ENCODE peak calls at places on chromosomes 13 and 19, in six cellular contexts. I, S, B, E, C and Q are unnamed samples.

GRCh38 chr13:89163081-89163480 is 1491.9 kb downstream of the SLITRK5 start:
- DNase-seq in B (no peak), S (no peak), C (no peak), E (no peak), I (no peak), Q (no peak)

GRCh38 chr13:75762066-75762937 is 126.2 kb downstream of the LMO7 start:
- DNase-seq in S (no peak), I (peak), B (no peak), E (no peak), C (peak), Q (peak)

GRCh38 chr19:29006057-29006735 is 206.8 kb downstream of the UQCRFS1 start:
- DNase-seq in S (no peak), B (no peak), I (peak), C (no peak), E (no peak), Q (no peak)

GRCh38 chr13:92719868-92720267 is 506.7 kb upstream of the GPC6 start:
- DNase-seq in C (no peak), I (no peak), S (peak), B (no peak), E (peak), Q (no peak)

GRCh38 chr13:97975280-97975850 is 21.9 kb downstream of the IPO5 start:
- DNase-seq in C (no peak), I (no peak), S (no peak), E (no peak), B (no peak), Q (no peak)

GRCh38 chr13:63910406-63910957 is 2494.8 kb upstream of the PCDH20 start:
- DNase-seq in S (peak), C (no peak), B (peak), E (peak), I (no peak), Q (no peak)

GRCh38 chr19:50639121-50640112 is at the start of gene SYT3:
- DNase-seq in S (peak), I (peak), B (no peak), E (peak), C (peak), Q (peak)

GRCh38 chr13:45439000-45439399 is 20.8 kb upstream of the SLC25A30 start:
- DNase-seq in S (no peak), I (no peak), E (no peak), C (no peak), B (no peak), Q (no peak)

GRCh38 chr19:49809155-49809986 is 3.7 kb downstream of the FUZ start:
- DNase-seq in C (peak), I (no peak), E (peak), B (peak), S (peak), Q (peak)

GRCh38 chr19:18843960-18844359 is 12.2 kb downstream of the UPF1 start:
- DNase-seq in E (no peak), I (no peak), B (no peak), S (no peak), C (no peak), Q (no peak)

GRCh38 chr19:14979498-14980255 is at the start of gene SLC1A6:
- DNase-seq in I (no peak), C (no peak), E (peak), S (peak), B (peak), Q (peak)

GRCh38 chr19:11832253-11832912 is 16.1 kb upstream of the ZNF439 start:
- DNase-seq in B (no peak), C (no peak), E (no peak), S (no peak), I (no peak), Q (no peak)

GRCh38 chr19:38004505-38005223 is 97.7 kb downstream of the SIPA1L3 start:
- DNase-seq in E (peak), C (no peak), S (peak), B (peak), I (peak), Q (no peak)

GRCh38 chr19:15421726-15422260 is 3.0 kb upstream of the AKAP8L start:
- DNase-seq in I (no peak), S (no peak), B (no peak), C (no peak), E (no peak), Q (no peak)

GRCh38 chr13:38661276-38661675 is 25.6 kb upstream of the FREM2 start:
- DNase-seq in S (no peak), B (no peak), C (no peak), E (no peak), I (peak), Q (no peak)

GRCh38 chr13:28630864-28631263 is 28.1 kb upstream of the POMP start:
- DNase-seq in S (no peak), C (no peak), B (no peak), I (peak), E (no peak), Q (no peak)

GRCh38 chr13:112058519-112058873 is 8.5 kb upstream of the SOX1 start:
- DNase-seq in C (no peak), B (no peak), S (no peak), E (peak), I (no peak), Q (no peak)